ENCODE peak calls at places on chromosomes 2 and 18, in four cellular contexts. V is HepG2, B is H1, D is K562. O is an unnamed sample.

GRCh38 chr2:200379481-200380120 is 73.1 kb downstream of the SPATS2L start:
- DNase-seq in V (no peak), B (no peak), D (no peak), O (no peak)

GRCh38 chr2:144712277-144712944 is 192.5 kb upstream of the ZEB2 start:
- DNase-seq in V (no peak), B (peak), D (no peak), O (no peak)

GRCh38 chr2:69798466-69798908 is 31.0 kb upstream of the GMCL1 start:
- DNase-seq in V (no peak), B (no peak), D (no peak), O (no peak)

GRCh38 chr2:241019441-241020139 is 21.2 kb downstream of the SNED1 start:
- DNase-seq in V (no peak), B (no peak), D (no peak), O (no peak)

GRCh38 chr18:26487437-26487836 is 60.9 kb downstream of the KCTD1 start:
- DNase-seq in V (peak), B (no peak), D (no peak), O (peak)

GRCh38 chr2:190545756-190546385 is 11.3 kb upstream of the NEMP2 start:
- DNase-seq in V (no peak), B (no peak), D (no peak), O (no peak)

GRCh38 chr2:3265981-3266726 is 111.5 kb downstream of the EIPR1 start:
- DNase-seq in V (no peak), B (peak), D (no peak), O (no peak)

GRCh38 chr2:71612581-71613520 is 159.5 kb downstream of the DYSF start:
- DNase-seq in V (no peak), B (no peak), D (no peak), O (no peak)

GRCh38 chr2:147487286-147487979 is 357.4 kb upstream of the ACVR2A start:
- DNase-seq in V (no peak), B (no peak), D (no peak), O (no peak)

GRCh38 chr2:38178556-38179419 is 102.8 kb upstream of the CYP1B1 start:
- DNase-seq in V (no peak), B (no peak), D (no peak), O (peak)

GRCh38 chr18:6431659-6432318 is 17.1 kb upstream of the L3MBTL4 start:
- DNase-seq in V (no peak), B (no peak), D (no peak), O (no peak)

GRCh38 chr2:233638836-233639235 is 2.6 kb downstream of the UGT1A10 start:
- DNase-seq in V (no peak), B (no peak), D (no peak), O (no peak)

GRCh38 chr18:45951021-45951714 is 16.0 kb downstream of the EPG5 start:
- DNase-seq in V (no peak), B (no peak), D (no peak), O (no peak)

GRCh38 chr2:9918275-9918674 is 33.2 kb upstream of the GRHL1 start:
- DNase-seq in V (no peak), B (no peak), D (no peak), O (no peak)

GRCh38 chr2:17719562-17720371 is 33.8 kb downstream of the SMC6 start:
- DNase-seq in V (no peak), B (no peak), D (peak), O (peak)

GRCh38 chr18:43485565-43485964 is 208.3 kb upstream of the SYT4 start:
- DNase-seq in V (no peak), B (no peak), D (no peak), O (no peak)

GRCh38 chr2:196840171-196840570 is 31.0 kb upstream of the C2orf66 start:
- DNase-seq in V (no peak), B (no peak), D (no peak), O (no peak)

GRCh38 chr18:6881034-6881800 is 151.7 kb downstream of the ARHGAP28 start:
- DNase-seq in V (no peak), B (no peak), D (no peak), O (no peak)

GRCh38 chr2:146262606-146263005 is 1582.2 kb upstream of the ACVR2A start:
- DNase-seq in V (no peak), B (no peak), D (no peak), O (no peak)

GRCh38 chr2:23801396-23801795 is 125.5 kb downstream of the ATAD2B start:
- DNase-seq in V (no peak), B (no peak), D (no peak), O (no peak)

GRCh38 chr2:56018202-56018601 is 94.6 kb upstream of the EFEMP1 start:
- DNase-seq in V (no peak), B (no peak), D (no peak), O (no peak)

GRCh38 chr2:54677476-54678265 is 45.8 kb upstream of the EML6 start:
- DNase-seq in V (no peak), B (no peak), D (no peak), O (no peak)

GRCh38 chr2:64866797-64867196 is 122.4 kb upstream of the SLC1A4 start:
- DNase-seq in V (no peak), B (no peak), D (no peak), O (peak)

GRCh38 chr18:6557052-6557451 is 142.3 kb upstream of the L3MBTL4 start:
- DNase-seq in V (no peak), B (no peak), D (no peak), O (no peak)

GRCh38 chr18:77220726-77221125 is 28.9 kb upstream of the GALR1 start:
- DNase-seq in V (no peak), B (no peak), D (no peak), O (no peak)
- TF ChIP-seq MAFK in V (no peak), B (no peak), D (no peak), O (no peak)

GRCh38 chr18:1585881-1586488 is 681.3 kb downstream of the ADCYAP1 start:
- DNase-seq in V (peak), B (no peak), D (peak), O (peak)
- TF ChIP-seq HDAC2 in V (no peak), B (no peak), D (no peak), O (no peak)

GRCh38 chr2:78864205-78864604 is 161.3 kb upstream of the REG3G start:
- DNase-seq in V (no peak), B (no peak), D (no peak), O (no peak)
- TF ChIP-seq EP300 in V (no peak), B (no peak), D (no peak), O (no peak)

GRCh38 chr2:231530099-231531085 is at the start of gene NMUR1:
- DNase-seq in V (no peak), B (no peak), D (peak), O (peak)

GRCh38 chr2:231532189-231533035 is 2.2 kb upstream of the NMUR1 start:
- DNase-seq in V (no peak), B (no peak), D (no peak), O (no peak)

GRCh38 chr2:231533777-231534125 is 3.5 kb upstream of the NMUR1 start:
- DNase-seq in V (no peak), B (no peak), D (no peak), O (no peak)

GRCh38 chr2:231533086-231533776 is 3.0 kb upstream of the NMUR1 start:
- DNase-seq in V (no peak), B (no peak), D (no peak), O (no peak)

GRCh38 chr2:231531408-231532188 is 1.4 kb upstream of the NMUR1 start:
- DNase-seq in V (no peak), B (no peak), D (no peak), O (no peak)
- TF ChIP-seq MAFK in V (no peak), B (no peak), D (no peak), O (no peak)

GRCh38 chr2:6946722-6947121 is 29.5 kb downstream of the RNF144A start:
- DNase-seq in V (no peak), B (no peak), D (no peak), O (peak)
- TF ChIP-seq HDAC2 in V (no peak), B (no peak), D (no peak), O (no peak)

GRCh38 chr2:237324446-237325236 is 89.3 kb downstream of the COL6A3 start:
- DNase-seq in V (no peak), B (no peak), D (no peak), O (no peak)
- TF ChIP-seq EP300 in V (no peak), B (no peak), D (no peak), O (no peak)

O was measured in A549.